ENCODE peak calls at places on chromosome 11, in six cellular contexts. B is heart left ventricle, F is heart right ventricle, T is pancreas, D is IMR-90, W is A549. H is an unnamed sample.
A peak's percentile ranks its signal among the peaks of the same experiment; 100 is the strongest.

GRCh38 chr11:58685973-58686720 is 45.6 kb downstream of the GLYAT start:
- ATAC-seq in B (no peak), F (no peak), T (no peak), D (no peak), W (no peak), H (no peak)

GRCh38 chr11:57597971-57598830 is 716 bp downstream of the SERPING1 start:
- ATAC-seq in B (peak; percentile 94), F (peak; percentile 94), T (peak; percentile 87), D (peak; percentile 89), W (peak; percentile 76), H (peak; percentile 92)

GRCh38 chr11:78429209-78429608 is 11.6 kb upstream of the GAB2 start:
- ATAC-seq in B (no peak), F (no peak), T (no peak), D (no peak), W (no peak), H (no peak)

GRCh38 chr11:15493921-15494630 is 379.4 kb downstream of the INSC start:
- ATAC-seq in B (no peak), F (no peak), T (peak; percentile 66), D (no peak), W (no peak), H (no peak)

GRCh38 chr11:67345247-67345948 is 7.9 kb downstream of the POLD4 start:
- ATAC-seq in B (no peak), F (no peak), T (peak; percentile 55), D (peak; percentile 24), W (peak; percentile 47), H (no peak)

GRCh38 chr11:68610452-68611116 is 73.8 kb upstream of the GAL start:
- ATAC-seq in B (no peak), F (no peak), T (no peak), D (peak; percentile 62), W (peak; percentile 70), H (no peak)

GRCh38 chr11:44700009-44700408 is 26.8 kb upstream of the TSPAN18 start:
- ATAC-seq in B (peak; percentile 16), F (no peak), T (no peak), D (no peak), W (no peak), H (no peak)

GRCh38 chr11:16607675-16608644 is 130.5 kb upstream of the C11orf58 start:
- ATAC-seq in B (peak; percentile 73), F (peak; percentile 37), T (peak; percentile 34), D (peak; percentile 62), W (peak; percentile 4), H (no peak)

GRCh38 chr11:118886681-118887111 is 3.0 kb downstream of the CXCR5 start:
- ATAC-seq in B (no peak), F (no peak), T (no peak), D (no peak), W (no peak), H (no peak)

GRCh38 chr11:67649634-67650540 is 643 bp downstream of the ACY3 start:
- ATAC-seq in B (no peak), F (no peak), T (no peak), D (no peak), W (peak; percentile 30), H (peak; percentile 33)

GRCh38 chr11:128906185-128907065 is 15.3 kb downstream of the KCNJ5 start:
- ATAC-seq in B (peak; percentile 2), F (peak; percentile 16), T (peak; percentile 1), D (no peak), W (no peak), H (peak; percentile 17)

GRCh38 chr11:14746857-14747256 is 103.3 kb downstream of the PDE3B start:
- ATAC-seq in B (no peak), F (no peak), T (no peak), D (no peak), W (no peak), H (no peak)

GRCh38 chr11:134837887-134838232 is 425.8 kb upstream of the B3GAT1 start:
- ATAC-seq in B (no peak), F (no peak), T (no peak), D (no peak), W (no peak), H (no peak)

GRCh38 chr11:5712507-5712906 is 22.9 kb downstream of the TRIM22 start:
- ATAC-seq in B (no peak), F (no peak), T (peak; percentile 41), D (no peak), W (peak; percentile 68), H (no peak)

GRCh38 chr11:119427279-119427678 is 4.3 kb upstream of the THY1 start:
- ATAC-seq in B (no peak), F (no peak), T (no peak), D (no peak), W (no peak), H (no peak)

GRCh38 chr11:87428266-87428665 is 390.5 kb downstream of the TMEM135 start:
- ATAC-seq in B (no peak), F (no peak), T (no peak), D (peak; percentile 54), W (no peak), H (no peak)

GRCh38 chr11:101974255-101974654 is 57.9 kb upstream of the ANGPTL5 start:
- ATAC-seq in B (no peak), F (no peak), T (peak; percentile 30), D (peak; percentile 95), W (peak; percentile 88), H (no peak)
- TF ChIP-seq CTCF in B (no peak), F (no peak), T (no peak), D (peak; percentile 48), W (peak; percentile 52), H (peak; percentile 52)

DNA sequence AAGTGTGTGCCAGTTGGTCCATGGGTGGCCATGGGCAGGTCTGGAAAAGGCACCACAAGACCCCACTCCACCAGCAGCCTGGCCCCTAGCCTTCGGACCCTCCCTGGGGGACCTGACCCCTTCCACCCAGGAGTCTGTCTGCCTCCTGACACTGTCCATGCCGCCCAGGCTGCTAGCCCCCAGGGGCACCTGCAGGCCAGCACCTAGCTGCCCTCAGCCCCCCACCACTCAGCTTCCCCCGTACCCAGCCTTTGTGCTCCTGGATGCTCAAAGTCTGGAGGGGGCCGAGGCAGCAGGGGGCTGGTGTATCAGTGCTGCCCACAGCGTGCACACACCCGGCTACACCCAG is 34.3 kb upstream of the OR10G7 start:
- ATAC-seq in B (peak; percentile 34), F (peak; percentile 12), T (no peak), D (no peak), W (no peak), H (peak; percentile 16)
- H3K4me3 ChIP-seq in B (no peak overlapping the region), F (no peak overlapping the region), T (no peak overlapping the region), D (no peak overlapping the region), W (no peak overlapping the region), H (no peak overlapping the region)

GRCh38 chr11:94150704-94151103 is 22.1 kb downstream of the PANX1 start:
- ATAC-seq in B (no peak), F (no peak), T (no peak), D (no peak), W (no peak), H (no peak)
- TF ChIP-seq CTCF in B (no peak), F (no peak), T (no peak), D (no peak), W (no peak), H (no peak)

DNA sequence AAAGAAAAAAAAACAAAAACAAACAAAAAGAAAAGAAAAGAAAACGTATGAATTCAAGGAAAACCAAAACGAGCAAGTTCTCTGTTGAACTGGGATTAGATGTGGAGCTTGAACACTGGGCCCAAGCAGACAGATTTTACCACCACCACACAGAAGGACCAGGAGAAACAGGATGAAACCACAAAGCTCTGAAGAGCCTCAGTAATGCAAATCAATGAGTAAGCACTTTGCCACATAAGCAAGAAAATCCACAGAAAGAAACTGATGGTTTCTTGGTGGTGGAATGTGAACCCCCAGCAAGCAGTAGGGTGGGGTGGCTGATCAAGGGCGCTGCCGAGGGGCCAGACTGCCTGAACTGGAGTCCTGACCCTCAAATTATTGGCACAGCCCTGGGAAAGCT is 50.9 kb upstream of the NFRKB start:
- ATAC-seq in B (no peak), F (no peak), T (no peak), D (peak; percentile 49), W (no peak), H (no peak)
- H3K4me3 ChIP-seq in B (no peak overlapping the region), F (no peak overlapping the region), T (no peak overlapping the region), D (no peak overlapping the region), W (no peak overlapping the region), H (no peak overlapping the region)

GRCh38 chr11:120547871-120548681 is 36.5 kb downstream of the GRIK4 start:
- ATAC-seq in B (peak; percentile 98), F (peak; percentile 96), T (peak; percentile 99), D (peak; percentile 74), W (peak; percentile 86), H (peak; percentile 82)
- TF ChIP-seq CTCF in B (no peak), F (no peak), T (no peak), D (no peak), W (no peak), H (no peak)

GRCh38 chr11:70490723-70491558 is 92.6 kb downstream of the CTTN start:
- ATAC-seq in B (no peak), F (no peak), T (no peak), D (no peak), W (no peak), H (no peak)
- H3K4me3 ChIP-seq in B (no peak overlapping the region), F (no peak overlapping the region), T (no peak overlapping the region), D (no peak overlapping the region), W (no peak overlapping the region), H (no peak overlapping the region)

H was measured in gastroesophageal sphincter.